ENCODE peak calls at places on chromosomes 7 and 10, in nine cellular contexts. S is stomach, C is ovary, Q is transverse colon, I is GM12878, G is colonic mucosa, A is upper lobe of right lung, P is tibial nerve, O is breast epithelium. H is an unnamed sample.

GRCh38 chr10:48493083-48493871 is 111.6 kb downstream of the ARHGAP22 start:
- DNase-seq in P (no peak), O (no peak), A (peak; percentile 74), I (no peak), C (peak; percentile 31), S (peak; percentile 21), G (peak; percentile 16), Q (no peak), H (no peak)

GRCh38 chr10:119378737-119379067 is 163.8 kb downstream of the RGS10 start:
- DNase-seq in O (no peak), G (no peak), Q (no peak), I (no peak), C (no peak), P (no peak), S (no peak), A (no peak), H (no peak)

GRCh38 chr10:60569681-60570080 is 180.0 kb upstream of the ANK3 start:
- DNase-seq in A (no peak), C (no peak), Q (no peak), S (no peak), P (no peak), I (no peak), O (no peak), G (no peak), H (no peak)

GRCh38 chr7:70143089-70144044 is 545.1 kb downstream of the AUTS2 start:
- DNase-seq in S (no peak), P (no peak), C (no peak), O (no peak), A (no peak), G (no peak), Q (no peak), I (no peak), H (no peak)

GRCh38 chr10:72344932-72345331 is 9.8 kb downstream of the DNAJB12 start:
- DNase-seq in A (peak; percentile 60), C (no peak), G (no peak), O (no peak), P (no peak), Q (no peak), S (no peak), I (no peak), H (no peak)

GRCh38 chr7:15848362-15848761 is 161.9 kb upstream of the MEOX2 start:
- DNase-seq in Q (no peak), G (no peak), P (no peak), A (no peak), O (no peak), S (no peak), I (no peak), C (no peak), H (no peak)

GRCh38 chr7:28465697-28466096 is 53.4 kb downstream of the CREB5 start:
- DNase-seq in A (no peak), G (no peak), C (no peak), S (no peak), I (no peak), O (no peak), P (no peak), Q (no peak), H (no peak)

GRCh38 chr10:61320996-61321395 is 132.2 kb downstream of the TMEM26 start:
- DNase-seq in S (no peak), I (no peak), Q (no peak), O (no peak), A (no peak), P (no peak), G (no peak), C (no peak), H (no peak)

GRCh38 chr10:12720217-12720981 is 281.1 kb downstream of the CCDC3 start:
- DNase-seq in I (no peak), O (peak; percentile 73), P (peak; percentile 86), G (peak; percentile 94), A (peak; percentile 91), S (peak; percentile 97), C (no peak), Q (peak; percentile 92), H (peak; percentile 91)

GRCh38 chr10:30094601-30095000 is 35.2 kb upstream of the JCAD start:
- DNase-seq in S (no peak), P (no peak), O (no peak), I (no peak), A (no peak), C (no peak), G (no peak), Q (no peak), H (no peak)

GRCh38 chr10:73857446-73857845 is 16.9 kb downstream of the CAMK2G start:
- DNase-seq in Q (no peak), S (no peak), A (no peak), O (no peak), I (peak; percentile 43), C (no peak), P (no peak), G (no peak), H (no peak)

GRCh38 chr10:122939819-122940543 is 14.0 kb downstream of the C10orf88 start:
- DNase-seq in A (no peak), Q (no peak), S (no peak), I (no peak), O (no peak), C (no peak), G (no peak), P (no peak), H (no peak)

GRCh38 chr10:91590142-91590903 is 42.5 kb downstream of the PPP1R3C start:
- DNase-seq in P (peak; percentile 28), C (peak; percentile 85), Q (peak; percentile 25), O (no peak), G (peak; percentile 36), A (no peak), I (no peak), S (peak; percentile 74), H (no peak)

GRCh38 chr10:74924251-74924954 is 98.0 kb downstream of the KAT6B start:
- DNase-seq in I (no peak), S (no peak), C (no peak), Q (no peak), G (no peak), O (no peak), A (no peak), P (no peak), H (no peak)

GRCh38 chr7:134565643-134566136 is 16.8 kb downstream of the AKR1B15 start:
- DNase-seq in S (no peak), I (no peak), C (no peak), O (no peak), Q (no peak), G (no peak), P (no peak), A (no peak), H (no peak)

GRCh38 chr7:131346885-131347592 is 19.4 kb downstream of the MKLN1 start:
- DNase-seq in G (no peak), O (no peak), A (no peak), I (no peak), S (peak; percentile 39), P (no peak), Q (no peak), C (no peak), H (peak; percentile 56)

GRCh38 chr10:94403034-94403822 is 887 bp downstream of the TBC1D12 start:
- DNase-seq in I (peak; percentile 47), Q (peak; percentile 79), P (peak; percentile 18), A (peak; percentile 83), S (peak; percentile 76), G (peak; percentile 77), C (peak; percentile 52), O (peak; percentile 66), H (peak; percentile 73)

DNA sequence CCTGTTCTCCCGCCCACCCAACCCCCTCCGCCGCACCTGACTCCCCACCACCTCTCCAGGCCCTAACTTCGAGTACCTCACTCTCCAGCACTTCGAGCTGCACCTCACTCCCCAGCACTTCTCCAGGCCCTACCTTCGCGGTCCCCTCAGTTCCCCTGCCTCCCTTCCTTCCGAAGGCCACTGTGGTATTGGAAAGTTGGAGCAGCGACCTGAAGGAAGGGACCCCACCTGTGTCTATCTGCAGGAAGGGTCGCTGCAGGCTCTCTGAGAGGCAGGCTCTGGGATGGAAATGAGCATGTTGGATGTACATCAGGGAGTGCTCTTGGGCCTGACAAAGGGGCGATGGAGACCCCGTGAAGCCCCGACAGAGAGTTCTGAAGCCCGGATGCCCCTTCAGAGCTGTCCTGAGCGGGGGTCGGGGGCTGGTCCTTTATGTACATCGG is 122.2 kb downstream of the PRKAG2 start:
- DNase-seq in C (no peak), G (no peak), Q (no peak), I (no peak), A (no peak), P (no peak), S (no peak), O (no peak), H (no peak)
- H3K4me1 ChIP-seq in C (peaks cover 36% of the 10 kb centered on the region), G (peaks cover 14% of the 10 kb centered on the region), Q (peaks cover 47% of the 10 kb centered on the region), I (no peaks in the 10 kb centered on the region), A (peaks cover 44% of the 10 kb centered on the region), P (peaks cover 64% of the 10 kb centered on the region), S (peaks cover 32% of the 10 kb centered on the region), O (peaks cover 11% of the 10 kb centered on the region), H (peaks cover 19% of the 10 kb centered on the region)

DNA sequence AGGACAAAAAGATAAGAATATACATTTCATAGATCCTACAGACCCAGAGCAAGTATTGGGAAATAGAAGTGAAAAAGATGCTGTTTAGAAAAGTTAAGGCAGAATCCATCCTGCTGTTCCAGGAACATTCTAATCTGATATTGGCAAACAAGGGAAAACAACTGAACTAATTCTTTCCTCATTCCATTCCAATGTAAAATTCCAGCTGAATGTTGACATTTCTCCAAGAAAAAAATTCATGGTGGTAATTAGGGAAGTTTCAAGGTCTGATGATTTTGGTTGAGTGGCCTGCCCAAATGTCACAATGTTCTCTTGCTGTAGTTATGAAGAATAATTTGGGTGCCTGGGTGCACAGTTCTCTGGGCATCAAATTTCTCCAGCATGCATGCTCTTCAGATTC is 15.2 kb downstream of the PIP start:
- DNase-seq in P (no peak), I (no peak), G (no peak), S (no peak), Q (no peak), O (no peak), A (no peak), C (no peak), H (no peak)
- H3K36me3 ChIP-seq in P (no peaks in the 10 kb centered on the region), I (no peaks in the 10 kb centered on the region), G (no peaks in the 10 kb centered on the region), S (no peaks in the 10 kb centered on the region), Q (no peaks in the 10 kb centered on the region), O (no peaks in the 10 kb centered on the region), A (no peaks in the 10 kb centered on the region), C (no peaks in the 10 kb centered on the region), H (no peaks in the 10 kb centered on the region)

GRCh38 chr10:25934673-25935139 is 677 bp downstream of the MYO3A start:
- DNase-seq in G (peak; percentile 38), S (no peak), O (no peak), A (peak; percentile 67), P (no peak), C (no peak), I (no peak), Q (peak; percentile 8), H (no peak)
- TF ChIP-seq CTCF in G (peak; percentile 21), S (no peak), O (no peak), A (peak; percentile 40), P (no peak), C (no peak), I (peak; percentile 41), Q (peak; percentile 19), H (no peak)

GRCh38 chr10:80275756-80276155 is 13.7 kb downstream of the MAT1A start:
- DNase-seq in I (no peak), P (no peak), C (no peak), Q (no peak), O (no peak), S (peak; percentile 9), A (no peak), G (peak; percentile 15), H (no peak)
- H3K4me1 ChIP-seq in I (no peaks in the 10 kb centered on the region), P (no peaks in the 10 kb centered on the region), C (peaks cover 7% of the 10 kb centered on the region), Q (no peaks in the 10 kb centered on the region), O (no peaks in the 10 kb centered on the region), S (no peaks in the 10 kb centered on the region), A (no peaks in the 10 kb centered on the region), G (no peaks in the 10 kb centered on the region), H (peaks cover 18% of the 10 kb centered on the region)

H was measured in Caco-2.